ENCODE peak calls at places on chromosomes 3 and 15, in six cellular contexts. T is GM10248, O is NCI-H774, N is adrenal gland, L is T-cell, S is tibial nerve. Y is an unnamed sample.

GRCh38 chr3:39982665-39983357 is 173.4 kb downstream of the MYRIP start:
- DNase-seq in O (no peak), T (no peak), N (no peak), L (no peak), S (no peak), Y (no peak)

GRCh38 chr3:45994661-45995369 is 809 bp downstream of the FYCO1 start:
- DNase-seq in S (no peak), O (no peak), L (peak), T (peak), N (peak), Y (no peak)

GRCh38 chr15:79084308-79084968 is 6.1 kb downstream of the RASGRF1 start:
- DNase-seq in L (no peak), T (no peak), N (no peak), O (peak), S (no peak), Y (no peak)

GRCh38 chr3:106862067-106862466 is 515.2 kb upstream of the CCDC54 start:
- DNase-seq in N (no peak), T (no peak), L (no peak), S (no peak), O (no peak), Y (no peak)

GRCh38 chr3:157354722-157355121 is 81.9 kb upstream of the PTX3 start:
- DNase-seq in O (no peak), L (no peak), T (peak), S (no peak), N (no peak), Y (no peak)

GRCh38 chr15:46365612-46366011 is 730.8 kb downstream of the SQOR start:
- DNase-seq in S (no peak), N (no peak), T (no peak), O (no peak), L (no peak), Y (no peak)

GRCh38 chr3:46325645-46326300 is 28.1 kb upstream of the CCR2 start:
- DNase-seq in L (no peak), S (no peak), N (no peak), O (no peak), T (no peak), Y (no peak)

GRCh38 chr15:92869977-92870644 is 30.0 kb upstream of the CHD2 start:
- DNase-seq in L (no peak), O (no peak), S (no peak), N (no peak), T (no peak), Y (no peak)

GRCh38 chr3:137199678-137200077 is 241.9 kb downstream of the IL20RB start:
- DNase-seq in N (no peak), L (no peak), S (no peak), O (no peak), T (peak), Y (no peak)

GRCh38 chr15:43209059-43209824 is 11.6 kb downstream of the EPB42 start:
- DNase-seq in N (no peak), T (peak), L (no peak), S (no peak), O (no peak), Y (no peak)

GRCh38 chr3:440826-441225 is 244.3 kb downstream of the CHL1 start:
- DNase-seq in T (no peak), O (no peak), N (no peak), L (no peak), S (no peak), Y (no peak)

GRCh38 chr15:36156855-36157521 is 422.4 kb upstream of the CDIN1 start:
- DNase-seq in T (no peak), N (no peak), O (no peak), S (no peak), L (no peak), Y (no peak)

GRCh38 chr15:99603828-99604227 is 38.0 kb downstream of the MEF2A start:
- DNase-seq in T (no peak), L (no peak), O (no peak), S (no peak), N (no peak), Y (no peak)

GRCh38 chr15:37079726-37080125 is 20.6 kb downstream of the MEIS2 start:
- DNase-seq in T (no peak), N (peak), S (no peak), O (no peak), L (no peak), Y (no peak)

GRCh38 chr3:46467562-46467961 is 2.9 kb upstream of the LTF start:
- DNase-seq in T (no peak), S (no peak), O (no peak), N (no peak), L (no peak), Y (no peak)

GRCh38 chr15:45143056-45143455 is 13.3 kb downstream of the DUOX1 start:
- DNase-seq in T (no peak), L (no peak), S (no peak), O (no peak), N (no peak), Y (no peak)